ENCODE peak calls at places on chromosomes 12 and 14, in seven cellular contexts. One of them, this sample, is unnamed.

GRCh38 chr12:31029466-31029865 is 44.2 kb upstream of the DDX11 start:
- DNase-seq in H1: no peak
- DNase-seq in GM12891: no peak
- DNase-seq in GM12878: no peak
- DNase-seq in HepG2: no peak
- DNase-seq in K562: no peak
- DNase-seq in SK-N-SH: no peak
- DNase-seq in this sample: no peak

GRCh38 chr12:121980211-121980891 is 41.3 kb upstream of the BCL7A start:
- DNase-seq in H1: no peak
- DNase-seq in GM12891: peak
- DNase-seq in GM12878: peak
- DNase-seq in HepG2: no peak
- DNase-seq in K562: no peak
- DNase-seq in SK-N-SH: no peak
- DNase-seq in this sample: peak

GRCh38 chr12:127363392-127363791 is 903.6 kb upstream of the TMEM132C start:
- DNase-seq in H1: no peak
- DNase-seq in GM12891: no peak
- DNase-seq in GM12878: no peak
- DNase-seq in HepG2: no peak
- DNase-seq in K562: peak
- DNase-seq in SK-N-SH: no peak
- DNase-seq in this sample: no peak

GRCh38 chr12:69085852-69086251 is 152.9 kb upstream of the CPM start:
- DNase-seq in H1: no peak
- DNase-seq in GM12891: no peak
- DNase-seq in GM12878: no peak
- DNase-seq in HepG2: no peak
- DNase-seq in K562: no peak
- DNase-seq in SK-N-SH: no peak
- DNase-seq in this sample: no peak

GRCh38 chr12:113396828-113397496 is 6.7 kb downstream of the SDS start:
- DNase-seq in H1: no peak
- DNase-seq in GM12891: no peak
- DNase-seq in GM12878: no peak
- DNase-seq in HepG2: no peak
- DNase-seq in K562: no peak
- DNase-seq in SK-N-SH: peak
- DNase-seq in this sample: no peak

GRCh38 chr12:111174283-111175108 is 194.4 kb downstream of the PHETA1 start:
- DNase-seq in H1: no peak
- DNase-seq in GM12891: no peak
- DNase-seq in GM12878: no peak
- DNase-seq in HepG2: no peak
- DNase-seq in K562: peak
- DNase-seq in SK-N-SH: no peak
- DNase-seq in this sample: no peak

GRCh38 chr14:21039059-21039422 is 3.1 kb upstream of the RNASE7 start:
- DNase-seq in H1: no peak
- DNase-seq in GM12891: no peak
- DNase-seq in GM12878: no peak
- DNase-seq in HepG2: peak
- DNase-seq in K562: no peak
- DNase-seq in SK-N-SH: no peak
- DNase-seq in this sample: no peak

GRCh38 chr14:102819790-102820330 is 42.6 kb downstream of the TRAF3 start:
- DNase-seq in H1: no peak
- DNase-seq in GM12891: no peak
- DNase-seq in GM12878: no peak
- DNase-seq in HepG2: no peak
- DNase-seq in K562: no peak
- DNase-seq in SK-N-SH: no peak
- DNase-seq in this sample: no peak

GRCh38 chr12:57156701-57157403 is 9.4 kb upstream of the LRP1-AS start:
- DNase-seq in H1: no peak
- DNase-seq in GM12891: no peak
- DNase-seq in GM12878: no peak
- DNase-seq in HepG2: no peak
- DNase-seq in K562: no peak
- DNase-seq in SK-N-SH: no peak
- DNase-seq in this sample: no peak

GRCh38 chr14:105065280-105066228 is at the start of gene GPR132:
- DNase-seq in H1: no peak
- DNase-seq in GM12891: peak
- DNase-seq in GM12878: peak
- DNase-seq in HepG2: no peak
- DNase-seq in K562: no peak
- DNase-seq in SK-N-SH: no peak
- DNase-seq in this sample: peak

GRCh38 chr14:105860615-105861580 is 334.5 kb downstream of the TMEM121 start:
- DNase-seq in H1: no peak
- DNase-seq in GM12891: peak
- DNase-seq in GM12878: no peak
- DNase-seq in HepG2: no peak
- DNase-seq in K562: no peak
- DNase-seq in SK-N-SH: no peak
- DNase-seq in this sample: no peak

GRCh38 chr12:93572712-93573551 is 457 bp downstream of the SOCS2 start:
- DNase-seq in H1: no peak
- DNase-seq in GM12891: peak
- DNase-seq in GM12878: no peak
- DNase-seq in HepG2: no peak
- DNase-seq in K562: peak
- DNase-seq in SK-N-SH: peak
- DNase-seq in this sample: no peak

GRCh38 chr12:116048886-116049285 is 228.6 kb downstream of the MED13L start:
- DNase-seq in H1: no peak
- DNase-seq in GM12891: no peak
- DNase-seq in GM12878: no peak
- DNase-seq in HepG2: no peak
- DNase-seq in K562: no peak
- DNase-seq in SK-N-SH: no peak
- DNase-seq in this sample: no peak

GRCh38 chr14:104277416-104278213 is 139.2 kb downstream of the KIF26A start:
- DNase-seq in H1: no peak
- DNase-seq in GM12891: no peak
- DNase-seq in GM12878: no peak
- DNase-seq in HepG2: no peak
- DNase-seq in K562: no peak
- DNase-seq in SK-N-SH: no peak
- DNase-seq in this sample: peak

GRCh38 chr14:72576258-72576657 is 317.6 kb downstream of the DPF3 start:
- DNase-seq in H1: no peak
- DNase-seq in GM12891: no peak
- DNase-seq in GM12878: no peak
- DNase-seq in HepG2: no peak
- DNase-seq in K562: no peak
- DNase-seq in SK-N-SH: no peak
- DNase-seq in this sample: no peak

GRCh38 chr14:102234331-102235264 is 70.4 kb downstream of the MOK start:
- DNase-seq in H1: no peak
- DNase-seq in GM12891: no peak
- DNase-seq in GM12878: no peak
- DNase-seq in HepG2: no peak
- DNase-seq in K562: peak
- DNase-seq in SK-N-SH: no peak
- DNase-seq in this sample: no peak

GRCh38 chr12:132327351-132328171 is 1.8 kb downstream of the GALNT9 start:
- DNase-seq in H1: no peak
- DNase-seq in GM12891: no peak
- DNase-seq in GM12878: no peak
- DNase-seq in HepG2: no peak
- DNase-seq in K562: no peak
- DNase-seq in SK-N-SH: no peak
- DNase-seq in this sample: no peak

GRCh38 chr12:107374136-107374535 is 280.8 kb upstream of the CRY1 start:
- DNase-seq in H1: no peak
- DNase-seq in GM12891: no peak
- DNase-seq in GM12878: no peak
- DNase-seq in HepG2: peak
- DNase-seq in K562: no peak
- DNase-seq in SK-N-SH: no peak
- DNase-seq in this sample: no peak

GRCh38 chr12:31531908-31532307 is 59.0 kb downstream of the DENND5B start:
- DNase-seq in H1: no peak
- DNase-seq in GM12891: no peak
- DNase-seq in GM12878: no peak
- DNase-seq in HepG2: no peak
- DNase-seq in K562: no peak
- DNase-seq in SK-N-SH: no peak
- DNase-seq in this sample: no peak

GRCh38 chr12:89051065-89051677 is 301.1 kb downstream of the DUSP6 start:
- DNase-seq in H1: no peak
- DNase-seq in GM12891: peak
- DNase-seq in GM12878: no peak
- DNase-seq in HepG2: peak
- DNase-seq in K562: peak
- DNase-seq in SK-N-SH: peak
- DNase-seq in this sample: peak

GRCh38 chr12:50556273-50556672 is 51.5 kb downstream of the DIP2B start:
- DNase-seq in H1: no peak
- DNase-seq in GM12891: no peak
- DNase-seq in GM12878: no peak
- DNase-seq in HepG2: no peak
- DNase-seq in K562: no peak
- DNase-seq in SK-N-SH: no peak
- DNase-seq in this sample: no peak

GRCh38 chr12:92012691-92013090 is 133.0 kb downstream of the BTG1 start:
- DNase-seq in H1: no peak
- DNase-seq in GM12891: no peak
- DNase-seq in GM12878: no peak
- DNase-seq in HepG2: no peak
- DNase-seq in K562: no peak
- DNase-seq in SK-N-SH: no peak
- DNase-seq in this sample: no peak

GRCh38 chr12:79689041-79689476 is 1.7 kb downstream of the PAWR start:
- DNase-seq in H1: no peak
- DNase-seq in GM12891: no peak
- DNase-seq in GM12878: no peak
- DNase-seq in HepG2: peak
- DNase-seq in K562: no peak
- DNase-seq in SK-N-SH: no peak
- DNase-seq in this sample: no peak

GRCh38 chr14:22305563-22306127 is 283.4 kb downstream of the DAD1 start:
- DNase-seq in H1: no peak
- DNase-seq in GM12891: no peak
- DNase-seq in GM12878: no peak
- DNase-seq in HepG2: no peak
- DNase-seq in K562: no peak
- DNase-seq in SK-N-SH: no peak
- DNase-seq in this sample: no peak

GRCh38 chr12:108446766-108447165 is 68.3 kb upstream of the FICD start:
- DNase-seq in H1: no peak
- DNase-seq in GM12891: no peak
- DNase-seq in GM12878: no peak
- DNase-seq in HepG2: no peak
- DNase-seq in K562: no peak
- DNase-seq in SK-N-SH: no peak
- DNase-seq in this sample: no peak

GRCh38 chr12:122148657-122149056 is 25.4 kb downstream of the IL31 start:
- DNase-seq in H1: no peak
- DNase-seq in GM12891: no peak
- DNase-seq in GM12878: no peak
- DNase-seq in HepG2: no peak
- DNase-seq in K562: no peak
- DNase-seq in SK-N-SH: no peak
- DNase-seq in this sample: no peak

GRCh38 chr14:64266206-64266605 is 28.0 kb downstream of the ESR2 start:
- DNase-seq in H1: no peak
- DNase-seq in GM12891: no peak
- DNase-seq in GM12878: no peak
- DNase-seq in HepG2: no peak
- DNase-seq in K562: peak
- DNase-seq in SK-N-SH: no peak
- DNase-seq in this sample: no peak

GRCh38 chr14:67999693-68000384 is 180.3 kb downstream of the RAD51B start:
- DNase-seq in H1: no peak
- DNase-seq in GM12891: no peak
- DNase-seq in GM12878: no peak
- DNase-seq in HepG2: no peak
- DNase-seq in K562: no peak
- DNase-seq in SK-N-SH: no peak
- DNase-seq in this sample: no peak

GRCh38 chr12:77072833-77073495 is 7.6 kb upstream of the E2F7 start:
- DNase-seq in H1: no peak
- DNase-seq in GM12891: no peak
- DNase-seq in GM12878: no peak
- DNase-seq in HepG2: no peak
- DNase-seq in K562: no peak
- DNase-seq in SK-N-SH: no peak
- DNase-seq in this sample: no peak
- TF ChIP-seq TAF1 in H1: no peak
- TF ChIP-seq TAF1 in GM12891: no peak
- TF ChIP-seq TAF1 in GM12878: no peak
- TF ChIP-seq TAF1 in HepG2: no peak
- TF ChIP-seq TAF1 in K562: no peak
- TF ChIP-seq TAF1 in SK-N-SH: no peak
- TF ChIP-seq TAF1 in this sample: no peak

GRCh38 chr12:76864791-76865400 is 13.9 kb downstream of the CSRP2 start:
- DNase-seq in H1: no peak
- DNase-seq in GM12891: no peak
- DNase-seq in GM12878: no peak
- DNase-seq in HepG2: no peak
- DNase-seq in K562: no peak
- DNase-seq in SK-N-SH: no peak
- DNase-seq in this sample: no peak
- TF ChIP-seq TAF1 in H1: no peak
- TF ChIP-seq TAF1 in GM12891: no peak
- TF ChIP-seq TAF1 in GM12878: no peak
- TF ChIP-seq TAF1 in HepG2: no peak
- TF ChIP-seq TAF1 in K562: no peak
- TF ChIP-seq TAF1 in SK-N-SH: no peak
- TF ChIP-seq TAF1 in this sample: no peak

GRCh38 chr12:26226629-26227375 is 31.4 kb downstream of the SSPN start:
- DNase-seq in H1: peak
- DNase-seq in GM12891: peak
- DNase-seq in GM12878: no peak
- DNase-seq in HepG2: no peak
- DNase-seq in K562: no peak
- DNase-seq in SK-N-SH: peak
- DNase-seq in this sample: no peak
- TF ChIP-seq TAF1 in H1: no peak
- TF ChIP-seq TAF1 in GM12891: no peak
- TF ChIP-seq TAF1 in GM12878: no peak
- TF ChIP-seq TAF1 in HepG2: no peak
- TF ChIP-seq TAF1 in K562: no peak
- TF ChIP-seq TAF1 in SK-N-SH: no peak
- TF ChIP-seq TAF1 in this sample: no peak

DNA sequence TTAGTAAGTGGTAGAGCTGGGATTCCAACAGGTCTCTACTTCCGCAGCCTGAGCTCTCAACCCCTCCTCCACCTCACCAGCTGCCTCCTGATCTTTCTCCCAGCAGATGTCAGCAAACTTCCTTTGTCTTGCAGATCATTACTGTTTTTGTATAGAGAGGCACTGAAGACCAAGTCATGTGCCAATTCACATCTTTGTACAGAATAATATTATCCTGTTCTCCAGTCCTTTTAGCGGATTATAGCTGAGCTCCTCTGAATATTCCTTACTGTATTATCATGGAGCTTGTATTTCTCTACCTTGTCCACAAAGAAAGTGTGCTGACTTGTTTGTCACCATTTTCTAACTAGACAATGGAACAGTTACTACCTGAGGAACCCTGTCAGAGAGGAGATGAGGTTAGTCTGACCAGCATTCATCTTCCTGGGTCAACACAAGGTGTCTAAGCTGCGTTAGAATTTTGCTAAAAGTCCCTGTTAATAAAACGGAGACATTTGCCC is 142.3 kb upstream of the ARHGAP5 start:
- DNase-seq in H1: no peak
- DNase-seq in GM12891: no peak
- DNase-seq in GM12878: no peak
- DNase-seq in HepG2: peak
- DNase-seq in K562: peak
- DNase-seq in SK-N-SH: peak
- DNase-seq in this sample: no peak
- TF ChIP-seq TAF1 in H1: no peak
- TF ChIP-seq TAF1 in GM12891: no peak
- TF ChIP-seq TAF1 in GM12878: no peak
- TF ChIP-seq TAF1 in HepG2: no peak
- TF ChIP-seq TAF1 in K562: no peak
- TF ChIP-seq TAF1 in SK-N-SH: no peak
- TF ChIP-seq TAF1 in this sample: no peak